ENCODE peak calls at places on chromosome 6, in four cellular contexts. Z, C, X and K are unnamed samples.

GRCh38 chr6:143682805-143683204 is 5.0 kb downstream of the PHACTR2 start:
- DNase-seq in C (no peak), X (no peak), Z (no peak), K (no peak)

GRCh38 chr6:10384064-10384317 is 30.9 kb downstream of the TFAP2A start:
- DNase-seq in Z (no peak), X (no peak), C (no peak), K (no peak)

GRCh38 chr6:148002067-148002466 is 340.6 kb upstream of the SASH1 start:
- DNase-seq in Z (no peak), X (no peak), C (no peak), K (no peak)

GRCh38 chr6:163844352-163844751 is 429.8 kb downstream of the QKI start:
- DNase-seq in C (no peak), Z (no peak), X (no peak), K (no peak)

GRCh38 chr6:53103993-53104675 is 38.9 kb downstream of the FBXO9 start:
- DNase-seq in C (peak; percentile 15), Z (peak; percentile 39), X (no peak), K (peak; percentile 32)

GRCh38 chr6:139883776-139884175 is 509.3 kb upstream of the CITED2 start:
- DNase-seq in X (peak; percentile 37), Z (peak; percentile 71), C (no peak), K (no peak)

GRCh38 chr6:81788748-81789147 is 36.3 kb upstream of the TENT5A start:
- DNase-seq in C (no peak), X (no peak), Z (no peak), K (no peak)

GRCh38 chr6:159033160-159034049 is 11.4 kb downstream of the TAGAP start:
- DNase-seq in C (no peak), Z (no peak), X (no peak), K (no peak)

GRCh38 chr6:24838994-24839393 is 40.3 kb upstream of the ARMH2 start:
- DNase-seq in C (no peak), X (no peak), Z (no peak), K (no peak)

GRCh38 chr6:157244175-157244574 is 79.1 kb downstream of the TMEM242 start:
- DNase-seq in Z (no peak), C (peak; percentile 88), X (peak; percentile 81), K (no peak)

GRCh38 chr6:154928325-154928922 is 66.7 kb upstream of the TIAM2 start:
- DNase-seq in Z (peak; percentile 75), C (peak; percentile 81), X (no peak), K (peak; percentile 85)

GRCh38 chr6:53811082-53811481 is 16.3 kb downstream of the LRRC1 start:
- DNase-seq in Z (peak; percentile 88), C (no peak), X (no peak), K (peak; percentile 95)

GRCh38 chr6:147285087-147285855 is 81.1 kb downstream of the STXBP5 start:
- DNase-seq in X (peak; percentile 50), Z (peak; percentile 59), C (peak; percentile 68), K (no peak)

GRCh38 chr6:46781478-46782378 is 11.5 kb upstream of the MEP1A start:
- DNase-seq in C (peak; percentile 76), X (peak; percentile 21), Z (peak; percentile 75), K (peak; percentile 71)

GRCh38 chr6:136063095-136063494 is 187.0 kb downstream of the MTFR2 start:
- DNase-seq in Z (no peak), C (peak; percentile 71), X (peak; percentile 93), K (no peak)

GRCh38 chr6:44733868-44734267 is 346.4 kb downstream of the CDC5L start:
- DNase-seq in C (peak; percentile 52), X (no peak), Z (no peak), K (no peak)

GRCh38 chr6:69933239-69933638 is 66.9 kb downstream of the COL19A1 start:
- DNase-seq in C (peak; percentile 2), X (no peak), Z (peak; percentile 11), K (no peak)

GRCh38 chr6:119077643-119078448 is 618 bp downstream of the FAM184A start:
- DNase-seq in X (no peak), Z (peak; percentile 61), C (peak; percentile 15), K (peak; percentile 85)

GRCh38 chr6:4350571-4351505 is 215.5 kb upstream of the ECI2 start:
- DNase-seq in C (peak; percentile 70), Z (no peak), X (peak; percentile 43), K (peak; percentile 11)

GRCh38 chr6:33235221-33235634 is 26.9 kb downstream of the RING1 start:
- DNase-seq in Z (peak; percentile 12), X (no peak), C (no peak), K (peak; percentile 57)

DNA sequence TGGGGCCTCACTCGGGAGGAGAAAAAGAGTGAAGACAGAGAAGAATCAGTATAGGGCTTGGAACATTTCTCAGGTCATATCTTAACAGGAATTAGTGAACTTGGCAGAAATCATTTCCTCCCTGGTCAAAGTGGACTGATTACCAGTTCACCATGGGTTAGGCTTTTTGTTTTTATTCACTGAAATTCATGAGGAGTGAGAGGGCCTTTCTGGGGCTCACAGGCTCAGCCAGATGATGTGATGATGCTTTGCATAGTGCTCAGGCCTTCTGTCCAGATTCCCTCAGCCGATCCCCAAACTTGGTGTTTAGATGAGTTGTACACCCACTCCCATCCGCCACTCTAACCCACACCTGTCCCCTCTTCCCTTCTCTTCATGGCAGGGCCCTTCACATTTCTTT is 32.5 kb downstream of the SRSF3 start:
- DNase-seq in Z (no peak), C (peak; percentile 59), X (no peak), K (no peak)
- H3K27ac ChIP-seq in Z (no peak overlapping the region), C (no peak overlapping the region), X (no peak overlapping the region), K (no peak overlapping the region)

DNA sequence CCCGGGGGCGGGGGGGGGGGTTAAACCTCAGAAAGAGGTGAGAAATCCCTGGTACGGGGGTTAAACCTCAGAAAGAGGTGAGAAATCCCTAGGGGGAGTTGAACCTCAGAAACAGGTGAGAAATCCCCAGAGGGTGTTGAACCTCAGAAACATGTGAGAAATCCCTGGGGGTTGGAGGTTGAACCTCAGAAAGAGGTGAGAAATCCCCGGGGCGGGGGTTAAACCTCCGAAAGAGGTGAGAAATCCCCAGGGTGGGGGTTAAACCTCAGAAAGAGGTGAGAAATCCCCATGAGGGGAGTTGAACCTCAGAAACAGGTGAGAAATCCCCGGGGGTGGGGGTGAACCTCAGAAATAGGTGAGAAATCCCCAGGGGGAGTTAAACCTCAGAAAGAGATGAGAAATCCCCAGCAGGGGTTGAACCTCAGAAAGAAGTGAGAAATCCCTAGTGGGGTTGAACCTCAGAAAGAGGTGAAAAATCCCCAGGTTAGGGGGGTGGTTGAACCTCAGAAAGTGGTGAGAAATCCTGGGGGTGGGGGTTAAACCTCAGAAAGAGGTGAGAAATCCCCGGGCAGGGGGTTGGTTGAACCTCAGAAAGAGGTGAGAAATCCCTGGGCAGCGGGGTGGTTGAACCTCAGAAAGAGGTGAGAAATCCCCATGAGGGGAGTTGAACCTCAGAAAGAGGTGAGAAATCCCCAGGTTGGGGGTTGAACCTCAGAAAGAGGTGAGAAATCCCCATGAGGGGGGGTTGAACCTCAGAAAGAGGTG is 87.4 kb downstream of the PLG start:
- DNase-seq in Z (no peak), C (no peak), X (no peak), K (no peak)
- H3K27ac ChIP-seq in Z (no peak overlapping the region), C (no peak overlapping the region), X (no peak overlapping the region), K (no peak overlapping the region)

GRCh38 chr6:167956983-167957492 is 40.4 kb upstream of the KIF25 start:
- DNase-seq in X (no peak), C (no peak), Z (no peak), K (no peak)

GRCh38 chr6:167953551-167953950 is 43.9 kb upstream of the KIF25 start:
- DNase-seq in X (no peak), C (no peak), Z (no peak), K (no peak)

GRCh38 chr6:167954151-167954550 is 43.3 kb upstream of the KIF25 start:
- DNase-seq in C (no peak), X (no peak), Z (no peak), K (no peak)

GRCh38 chr6:167956491-167956890 is 41.0 kb upstream of the KIF25 start:
- DNase-seq in Z (no peak), X (no peak), C (no peak), K (no peak)

GRCh38 chr6:167957626-167958025 is 39.8 kb upstream of the KIF25 start:
- DNase-seq in Z (peak; percentile 28), X (no peak), C (no peak), K (no peak)
- H3K27ac ChIP-seq in Z (no peak overlapping the region), X (no peak overlapping the region), C (no peak overlapping the region), K (no peak overlapping the region)

DNA sequence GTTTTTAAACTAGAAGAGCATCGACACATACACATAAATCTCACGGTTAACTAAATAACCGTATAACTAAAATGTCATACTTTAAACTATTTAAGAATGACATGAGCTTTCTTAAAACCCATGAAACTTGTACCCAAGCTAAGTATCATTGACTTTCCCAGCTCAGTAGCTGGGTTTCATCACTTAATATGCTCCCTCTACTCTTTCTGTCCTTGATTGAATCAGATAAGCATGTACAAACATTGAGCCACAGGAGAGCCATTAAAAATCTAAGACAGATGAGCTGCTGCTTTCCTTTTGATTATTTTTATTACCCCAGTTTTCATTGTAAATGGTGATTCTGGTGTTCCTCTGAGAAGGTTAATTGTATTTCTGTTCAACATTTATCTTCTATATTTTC is 115.8 kb downstream of the FOXO3 start:
- DNase-seq in X (no peak), Z (no peak), C (no peak), K (no peak)
- H3K27ac ChIP-seq in X (no peak overlapping the region), Z (no peak overlapping the region), C (no peak overlapping the region), K (no peak overlapping the region)